ENCODE peak calls at places on chromosome 10, in six cellular contexts. U is T-helper 2 cell treated with Interferon-gamma antibody and Interleukin-4, amounts not matched to agents 5 μg/mL and 100 μg/mL, for 36 hours; N is iPS-NIHi11; L is T follicular helper cell; E is stimulated activated CD8-positive, alpha-beta memory T cell treated with anti-CD3 and anti-CD28 coated beads, Interleukin-7, amount 100 ng/mL, for 4 hours; W is suprapubic skin. F is an unnamed sample.

GRCh38 chr10:52818019-52818418 is 45.4 kb upstream of the MBL2 start:
- DNase-seq in L (no peak), N (peak), W (no peak), U (no peak), E (no peak), F (no peak)

GRCh38 chr10:6504296-6504695 is 75.8 kb downstream of the PRKCQ start:
- DNase-seq in U (peak), L (no peak), W (no peak), E (no peak), N (no peak), F (no peak)

GRCh38 chr10:128040681-128041080 is 85.5 kb downstream of the MKI67 start:
- DNase-seq in E (no peak), L (no peak), U (no peak), N (no peak), W (no peak), F (no peak)

GRCh38 chr10:44749141-44749540 is 162.0 kb upstream of the TMEM72 start:
- DNase-seq in U (no peak), N (no peak), E (no peak), W (no peak), L (no peak), F (no peak)

GRCh38 chr10:86747796-86748581 is 8.4 kb upstream of the BMPR1A start:
- DNase-seq in L (no peak), U (no peak), E (no peak), N (no peak), W (no peak), F (no peak)

GRCh38 chr10:61750943-61751471 is 88.3 kb downstream of the CABCOCO1 start:
- DNase-seq in L (peak), W (peak), N (peak), U (peak), E (peak), F (no peak)

GRCh38 chr10:43196131-43196980 is 58.1 kb downstream of the CSGALNACT2 start:
- DNase-seq in U (no peak), L (no peak), W (no peak), N (no peak), E (no peak), F (peak)

GRCh38 chr10:130741901-130742625 is 569.5 kb downstream of the TCERG1L start:
- DNase-seq in U (no peak), L (no peak), W (peak), N (no peak), E (no peak), F (no peak)

GRCh38 chr10:74103560-74104248 is 46.9 kb downstream of the AP3M1 start:
- DNase-seq in N (peak), W (no peak), L (no peak), E (no peak), U (no peak), F (no peak)

GRCh38 chr10:36647540-36647939 is 477.9 kb upstream of the ANKRD30A start:
- DNase-seq in L (no peak), E (no peak), U (no peak), W (no peak), N (peak), F (no peak)

GRCh38 chr10:8034666-8035640 is 19.5 kb upstream of the GATA3 start:
- DNase-seq in L (no peak), U (no peak), E (no peak), N (no peak), W (no peak), F (no peak)

GRCh38 chr10:132390455-132391371 is 6.3 kb upstream of the PWWP2B start:
- DNase-seq in N (no peak), L (no peak), E (no peak), U (no peak), W (peak), F (no peak)

GRCh38 chr10:72322280-72323058 is 32.2 kb downstream of the DNAJB12 start:
- DNase-seq in E (peak), W (no peak), U (no peak), L (peak), N (no peak), F (no peak)

GRCh38 chr10:4982764-4983226 is 19.6 kb downstream of the AKR1C1 start:
- DNase-seq in W (no peak), N (no peak), U (no peak), L (no peak), E (no peak), F (no peak)

GRCh38 chr10:129057856-129058663 is 409.0 kb upstream of the MGMT start:
- DNase-seq in W (no peak), E (peak), N (no peak), U (peak), L (peak), F (no peak)

GRCh38 chr10:1567742-1568495 is 169.4 kb downstream of the ADARB2 start:
- DNase-seq in L (no peak), U (no peak), E (no peak), W (peak), N (no peak), F (no peak)

GRCh38 chr10:122530177-122530576 is 30.4 kb upstream of the DMBT1 start:
- DNase-seq in U (no peak), W (peak), N (no peak), L (no peak), E (no peak), F (no peak)

GRCh38 chr10:89838002-89838615 is 136.7 kb downstream of the KIF20B start:
- DNase-seq in N (peak), L (no peak), E (no peak), W (no peak), U (no peak), F (no peak)

GRCh38 chr10:120131183-120131582 is 238.7 kb downstream of the SEC23IP start:
- DNase-seq in W (no peak), N (peak), U (no peak), E (no peak), L (no peak), F (no peak)

GRCh38 chr10:44723654-44724053 is 187.5 kb upstream of the TMEM72 start:
- DNase-seq in E (no peak), U (no peak), L (no peak), W (no peak), N (no peak), F (no peak)

GRCh38 chr10:110676016-110676415 is 31.9 kb downstream of the RBM20 start:
- DNase-seq in E (no peak), N (no peak), U (no peak), L (no peak), W (no peak), F (no peak)

GRCh38 chr10:61063035-61063434 is 119.0 kb upstream of the RHOBTB1 start:
- DNase-seq in W (no peak), N (no peak), U (no peak), E (no peak), L (no peak), F (no peak)

GRCh38 chr10:100658269-100658668 is 87.1 kb upstream of the PAX2 start:
- DNase-seq in N (no peak), L (no peak), E (no peak), U (no peak), W (no peak), F (no peak)

GRCh38 chr10:18618995-18619394 is 32.4 kb downstream of the NSUN6 start:
- DNase-seq in W (no peak), L (no peak), E (no peak), N (no peak), U (no peak), F (no peak)

GRCh38 chr10:126598009-126598408 is 72.5 kb downstream of the C10orf90 start:
- DNase-seq in E (no peak), L (no peak), W (no peak), U (no peak), N (peak), F (no peak)

GRCh38 chr10:124741922-124742417 is 2.2 kb downstream of the FAM53B start:
- DNase-seq in U (no peak), N (no peak), W (no peak), L (no peak), E (no peak), F (no peak)

GRCh38 chr10:50294582-50294981 is 43.3 kb upstream of the ASAH2 start:
- DNase-seq in E (no peak), W (no peak), U (no peak), N (no peak), L (no peak), F (no peak)

GRCh38 chr10:119268871-119269506 is 61.6 kb downstream of the GRK5 start:
- DNase-seq in L (peak), U (peak), N (no peak), E (peak), W (no peak), F (no peak)

GRCh38 chr10:77004917-77005564 is 632.6 kb downstream of the KCNMA1 start:
- DNase-seq in W (no peak), L (no peak), E (no peak), N (peak), U (no peak), F (no peak)

GRCh38 chr10:451021-451471 is 238.4 kb downstream of the DIP2C start:
- DNase-seq in W (no peak), L (peak), E (peak), N (no peak), U (peak), F (no peak)

GRCh38 chr10:58477122-58477521 is 35.5 kb upstream of the BICC1 start:
- DNase-seq in U (no peak), L (no peak), E (no peak), N (peak), W (no peak), F (no peak)